ENCODE peak calls at places on chromosomes 7 and 10, in six cellular contexts. R, P, S, J, D and C are unnamed samples.
A peak's percentile ranks its signal among the peaks of the same experiment; 100 is the strongest.

GRCh38 chr10:86249794-86250193 is 116.8 kb downstream of the GRID1 start:
- DNase-seq in R (no peak), P (no peak), S (no peak), J (no peak), D (no peak), C (no peak)

GRCh38 chr10:110629680-110630191 is 14.4 kb upstream of the RBM20 start:
- DNase-seq in R (no peak), P (no peak), S (peak; percentile 89), J (no peak), D (no peak), C (peak; percentile 62)

GRCh38 chr10:110488124-110488681 is 9.5 kb upstream of the DUSP5 start:
- DNase-seq in R (no peak), P (no peak), S (peak; percentile 77), J (no peak), D (no peak), C (no peak)

GRCh38 chr7:51017576-51018535 is 235.2 kb upstream of the GRB10 start:
- DNase-seq in R (no peak), P (no peak), S (no peak), J (no peak), D (no peak), C (no peak)

GRCh38 chr7:67588631-67589030 is 592.0 kb downstream of the TYW1 start:
- DNase-seq in R (no peak), P (no peak), S (no peak), J (no peak), D (no peak), C (no peak)

GRCh38 chr10:29250066-29250465 is 38.8 kb upstream of the LYZL1 start:
- DNase-seq in R (no peak), P (no peak), S (no peak), J (no peak), D (no peak), C (no peak)

GRCh38 chr7:50335795-50336754 is 31.6 kb downstream of the IKZF1 start:
- DNase-seq in R (no peak), P (peak; percentile 43), S (no peak), J (no peak), D (no peak), C (no peak)

GRCh38 chr7:44750921-44751571 is 2.4 kb downstream of the ZMIZ2 start:
- DNase-seq in R (no peak), P (no peak), S (peak; percentile 52), J (no peak), D (no peak), C (peak; percentile 81)

GRCh38 chr10:822197-822596 is 109.3 kb downstream of the LARP4B start:
- DNase-seq in R (no peak), P (no peak), S (no peak), J (no peak), D (no peak), C (no peak)

GRCh38 chr7:119720541-119720940 is 552.4 kb upstream of the KCND2 start:
- DNase-seq in R (no peak), P (peak; percentile 60), S (peak; percentile 84), J (no peak), D (no peak), C (peak; percentile 83)

GRCh38 chr10:86664370-86665217 is 3.7 kb upstream of the LDB3 start:
- DNase-seq in R (no peak), P (peak; percentile 86), S (no peak), J (no peak), D (no peak), C (no peak)

GRCh38 chr10:26483554-26483953 is 45.4 kb downstream of the APBB1IP start:
- DNase-seq in R (no peak), P (no peak), S (no peak), J (no peak), D (no peak), C (no peak)

GRCh38 chr10:15802375-15802949 is 57.8 kb downstream of the MINDY3 start:
- DNase-seq in R (no peak), P (peak; percentile 94), S (no peak), J (no peak), D (no peak), C (peak; percentile 15)

GRCh38 chr7:47313564-47313963 is 268.3 kb downstream of the TNS3 start:
- DNase-seq in R (no peak), P (peak; percentile 73), S (no peak), J (no peak), D (no peak), C (peak; percentile 52)

GRCh38 chr10:34089294-34089693 is 725.8 kb downstream of the PARD3 start:
- DNase-seq in R (no peak), P (no peak), S (no peak), J (no peak), D (no peak), C (no peak)

DNA sequence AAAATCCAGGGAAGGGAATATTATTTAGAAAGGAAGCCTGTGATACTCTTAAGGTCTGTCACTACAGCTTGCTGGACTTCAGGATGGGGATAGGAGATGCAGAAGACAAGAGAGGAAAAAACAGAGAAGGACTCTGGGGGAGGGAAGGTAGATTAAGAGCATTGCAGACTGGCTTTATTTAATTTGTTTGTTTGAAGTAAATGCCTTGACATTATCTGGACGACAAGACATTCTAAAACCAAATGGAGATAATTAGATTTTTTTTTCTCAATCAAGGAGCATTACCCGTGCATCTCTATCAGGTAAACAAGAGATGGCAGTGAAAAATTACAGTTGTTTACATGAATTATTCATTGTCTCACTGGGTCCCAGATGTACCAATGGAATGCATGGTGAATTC is 24.3 kb downstream of the ACTA2 start:
- DNase-seq in R (no peak), P (no peak), S (no peak), J (no peak), D (no peak), C (no peak)
- H2BK15ac ChIP-seq in R (no peak overlapping the region), P (no peak overlapping the region), S (no peak overlapping the region), J (no peak overlapping the region), D (no peak overlapping the region), C (no peak overlapping the region)

GRCh38 chr7:100674441-100675407 is 1.2 kb downstream of the GNB2 start:
- DNase-seq in R (no peak), P (peak; percentile 49), S (no peak), J (no peak), D (no peak), C (peak; percentile 34)
- H2BK120ac ChIP-seq in R (no peak overlapping the region), P (peak overlapping the region; percentile 85), S (peak overlapping the region; percentile 54), J (no peak overlapping the region), D (no peak overlapping the region), C (peak overlapping the region; percentile 96)

GRCh38 chr10:69769395-69769989 is 32.2 kb upstream of the COL13A1 start:
- DNase-seq in R (no peak), P (peak; percentile 89), S (peak; percentile 79), J (peak; percentile 86), D (peak; percentile 34), C (peak; percentile 82)

GRCh38 chr10:69766161-69766910 is 35.4 kb upstream of the COL13A1 start:
- DNase-seq in R (no peak), P (no peak), S (no peak), J (no peak), D (no peak), C (no peak)

GRCh38 chr10:69772933-69773704 is 28.6 kb upstream of the COL13A1 start:
- DNase-seq in R (no peak), P (no peak), S (no peak), J (no peak), D (no peak), C (no peak)

DNA sequence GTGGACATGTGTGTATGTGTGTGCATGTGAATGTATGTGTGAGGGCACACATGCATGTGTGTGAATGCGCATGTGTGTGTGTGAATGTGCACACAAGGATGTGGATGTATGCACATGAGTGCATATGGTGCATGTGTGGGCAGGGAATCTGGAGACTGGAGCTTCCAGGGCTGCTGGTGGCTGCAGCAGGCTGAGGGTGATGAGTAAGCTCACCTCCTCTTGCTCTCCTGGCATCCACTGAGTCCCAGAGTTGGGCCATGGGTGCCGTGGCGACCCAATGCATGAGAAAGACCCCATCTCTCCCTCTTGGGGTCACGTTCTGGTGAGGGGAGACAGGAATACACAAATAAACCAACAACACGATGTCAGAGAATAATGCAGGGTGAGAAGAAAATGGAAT is 33.3 kb upstream of the COL13A1 start:
- DNase-seq in R (no peak), P (no peak), S (no peak), J (no peak), D (no peak), C (no peak)
- H2BK15ac ChIP-seq in R (peak overlapping the region; percentile 3), P (no peak overlapping the region), S (peak overlapping the region; percentile 76), J (no peak overlapping the region), D (peak overlapping the region; percentile 100), C (peak overlapping the region; percentile 84)

DNA sequence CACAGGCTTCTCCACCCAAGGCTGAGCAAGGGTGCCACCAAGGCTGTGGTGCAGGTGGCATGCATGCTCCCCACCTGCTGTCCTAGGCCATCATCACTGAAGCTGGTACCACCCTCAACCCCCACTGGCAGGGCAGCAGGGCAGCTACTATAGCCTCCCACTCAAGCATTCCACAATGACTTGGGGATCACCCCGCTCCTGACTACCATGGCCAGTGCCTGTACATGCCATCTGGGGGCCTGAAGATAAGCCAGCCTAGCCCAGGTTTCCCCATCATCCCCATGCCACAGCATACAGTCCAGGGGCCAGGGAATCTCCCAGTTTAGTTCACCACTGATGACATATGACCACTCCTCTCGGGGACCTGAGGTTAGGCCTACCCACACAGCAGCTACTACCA is 510.9 kb upstream of the LRRTM3 start:
- DNase-seq in R (no peak), P (no peak), S (no peak), J (no peak), D (no peak), C (no peak)
- H2BK120ac ChIP-seq in R (no peak overlapping the region), P (no peak overlapping the region), S (no peak overlapping the region), J (no peak overlapping the region), D (no peak overlapping the region), C (no peak overlapping the region)